ENCODE peak calls at places on chromosomes 7 and 10, in eight cellular contexts. U is neural progenitor cell, K is lower lobe of right lung, S is cardiac muscle cell, H is neuronal stem cell, M is uterus, E is heart right ventricle, T is RWPE2. F is an unnamed sample. For H3K4me1 and H3K27me3, the result is how much of the 10 kb centered on the place peaks cover.

GRCh38 chr7:4879401-4880081 is 4.0 kb downstream of the RADIL start:
- DNase-seq in U (no peak), S (no peak), K (no peak), E (no peak), M (no peak), H (no peak), T (peak), F (no peak)

GRCh38 chr10:103915794-103916193 is 2.2 kb downstream of the STN1 start:
- DNase-seq in U (no peak), M (peak), E (no peak), T (no peak), K (no peak), H (no peak), S (peak), F (peak)

GRCh38 chr10:119620771-119621384 is 24.1 kb upstream of the TIAL1 start:
- DNase-seq in H (no peak), T (no peak), S (peak), M (no peak), K (no peak), E (no peak), U (no peak), F (no peak)

GRCh38 chr7:20219446-20220292 is 2.5 kb upstream of the MACC1 start:
- DNase-seq in E (peak), S (peak), H (no peak), U (no peak), T (no peak), M (peak), K (peak), F (peak)

GRCh38 chr7:129465080-129465479 is 30.8 kb downstream of the STRIP2 start:
- DNase-seq in E (no peak), T (no peak), K (no peak), M (no peak), S (no peak), U (no peak), H (no peak), F (no peak)

GRCh38 chr10:21528452-21529235 is 3.2 kb upstream of the SKIDA1 start:
- DNase-seq in U (peak), S (no peak), M (no peak), H (no peak), T (no peak), E (no peak), K (no peak), F (no peak)

GRCh38 chr10:89114846-89115625 is 92.1 kb downstream of the CH25H start:
- DNase-seq in K (no peak), M (no peak), U (no peak), H (no peak), E (no peak), T (no peak), S (peak), F (no peak)

GRCh38 chr7:66110861-66111260 is 3.8 kb upstream of the CRCP start:
- DNase-seq in U (no peak), S (peak), E (no peak), K (no peak), T (peak), M (no peak), H (no peak), F (no peak)

GRCh38 chr10:23512355-23513058 is 73.6 kb downstream of the OTUD1 start:
- DNase-seq in S (peak), U (no peak), E (no peak), T (no peak), M (no peak), H (no peak), K (no peak), F (no peak)

GRCh38 chr10:29998142-29998808 is 61.1 kb downstream of the JCAD start:
- DNase-seq in U (peak), S (peak), T (no peak), M (peak), K (peak), H (peak), E (peak), F (peak)

GRCh38 chr7:107312418-107312817 is 143.6 kb downstream of the HBP1 start:
- DNase-seq in E (no peak), K (no peak), M (no peak), H (no peak), S (no peak), T (no peak), U (no peak), F (no peak)

GRCh38 chr10:33661580-33662269 is 327.3 kb upstream of the NRP1 start:
- DNase-seq in U (no peak), T (peak), H (no peak), K (peak), E (peak), M (peak), S (peak), F (peak)

GRCh38 chr7:64886956-64887545 is 16.0 kb upstream of the ZNF273 start:
- DNase-seq in H (no peak), E (no peak), T (no peak), M (no peak), S (no peak), K (no peak), U (no peak), F (peak)

GRCh38 chr10:128191847-128192246 is 65.6 kb upstream of the MKI67 start:
- DNase-seq in M (no peak), T (no peak), H (no peak), U (no peak), K (no peak), E (no peak), S (no peak), F (no peak)

GRCh38 chr10:103529539-103529938 is 36.0 kb downstream of the NEURL1 start:
- DNase-seq in U (no peak), H (no peak), T (no peak), K (no peak), E (no peak), M (no peak), S (no peak), F (no peak)

GRCh38 chr7:96045919-96046318 is 273.6 kb downstream of the DYNC1I1 start:
- DNase-seq in T (no peak), H (no peak), E (no peak), S (no peak), M (no peak), U (no peak), K (no peak), F (no peak)

GRCh38 chr7:73652541-73652949 is 15.1 kb upstream of the VPS37D start:
- DNase-seq in T (no peak), K (no peak), E (no peak), S (no peak), U (no peak), M (no peak), H (no peak), F (peak)

GRCh38 chr10:70331486-70332268 is 47.9 kb upstream of the NPFFR1 start:
- DNase-seq in U (no peak), M (no peak), H (no peak), S (peak), K (no peak), E (peak), T (peak), F (peak)

GRCh38 chr7:30598121-30598876 is 3.6 kb downstream of the GARS1 start:
- DNase-seq in K (no peak), E (no peak), T (no peak), M (no peak), U (no peak), S (peak), H (no peak), F (no peak)

GRCh38 chr7:97019710-97020109 is 4.9 kb downstream of the DLX5 start:
- DNase-seq in T (no peak), U (no peak), M (no peak), E (no peak), S (no peak), H (peak), K (no peak), F (no peak)

GRCh38 chr7:23018747-23019146 is 4.8 kb upstream of the HYCC1 start:
- DNase-seq in E (no peak), K (no peak), U (peak), S (peak), M (no peak), T (no peak), H (peak), F (no peak)

GRCh38 chr10:101453791-101454718 is 100.1 kb downstream of the BTRC start:
- DNase-seq in S (peak), H (no peak), U (no peak), E (no peak), M (no peak), T (no peak), K (no peak), F (no peak)

GRCh38 chr7:79340212-79340611 is 113.3 kb downstream of the MAGI2 start:
- DNase-seq in U (no peak), M (no peak), E (no peak), S (no peak), T (no peak), H (no peak), K (no peak), F (no peak)

DNA sequence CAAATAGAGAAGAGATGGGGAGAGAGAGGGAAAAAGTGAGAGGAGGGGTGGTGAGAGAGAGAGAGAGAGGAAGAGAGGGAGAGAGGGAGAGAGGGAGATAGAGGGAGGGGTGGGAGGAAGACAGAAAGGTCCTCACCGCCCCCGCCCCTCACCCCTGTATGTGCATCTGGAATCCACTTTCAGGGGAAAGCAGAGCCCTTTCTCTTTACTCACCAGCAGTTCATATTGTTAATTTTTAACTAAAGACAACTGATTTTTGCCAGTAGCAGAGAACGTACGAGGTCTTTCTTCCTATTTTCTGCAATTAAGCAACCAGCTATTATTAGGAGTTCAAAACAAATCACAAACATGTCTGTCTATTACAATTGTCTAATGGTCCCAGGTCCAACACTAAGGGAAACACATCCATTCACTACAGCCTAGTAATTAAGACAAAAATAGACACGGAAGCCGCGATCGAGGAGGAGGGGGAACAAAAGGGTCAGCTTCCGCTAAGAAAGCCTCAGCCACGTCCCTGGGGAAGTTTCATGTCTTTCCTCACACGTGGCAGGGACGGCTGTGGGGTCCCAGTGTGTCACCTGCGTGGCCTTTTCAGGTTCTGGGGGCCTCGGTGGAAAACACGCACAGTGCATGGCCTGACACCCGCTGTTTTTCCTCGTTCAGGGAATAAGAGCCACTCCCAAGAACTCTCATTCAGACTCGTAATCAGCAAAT is 572.1 kb downstream of the PTPRN2 start:
- DNase-seq in E (peak), K (no peak), M (no peak), S (no peak), U (no peak), H (no peak), T (no peak), F (peak)
- H3K4me1 ChIP-seq in E (under half), K (under half), M (under half), S (under half), U (under half), H (under half), T (under half), F (under half)

DNA sequence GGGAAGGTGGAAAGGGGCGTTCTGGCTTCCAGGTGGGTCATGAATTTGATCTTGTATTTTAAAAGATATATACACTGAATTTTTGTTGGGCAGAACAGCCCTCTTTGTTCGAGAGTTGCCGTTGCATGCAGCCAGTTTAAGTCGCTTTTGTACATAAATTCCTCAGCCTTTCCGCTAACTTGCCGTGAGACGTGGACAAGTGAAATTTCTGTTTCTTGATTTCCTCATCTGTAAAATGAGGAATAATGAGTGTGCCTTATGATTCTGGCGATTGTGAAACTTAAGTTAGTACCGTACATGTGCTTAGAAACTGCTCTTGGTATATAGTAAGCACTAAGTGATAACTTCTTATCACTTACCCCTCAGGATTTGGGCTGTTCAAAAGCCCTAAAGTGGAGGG is 1.3 kb downstream of the CCNJ start:
- DNase-seq in U (peak), K (no peak), M (no peak), E (no peak), S (peak), T (no peak), H (no peak), F (no peak)
- H3K27ac ChIP-seq in U (no peak), K (peak), M (peak), E (no peak), S (peak), T (peak), H (no peak), F (peak)

DNA sequence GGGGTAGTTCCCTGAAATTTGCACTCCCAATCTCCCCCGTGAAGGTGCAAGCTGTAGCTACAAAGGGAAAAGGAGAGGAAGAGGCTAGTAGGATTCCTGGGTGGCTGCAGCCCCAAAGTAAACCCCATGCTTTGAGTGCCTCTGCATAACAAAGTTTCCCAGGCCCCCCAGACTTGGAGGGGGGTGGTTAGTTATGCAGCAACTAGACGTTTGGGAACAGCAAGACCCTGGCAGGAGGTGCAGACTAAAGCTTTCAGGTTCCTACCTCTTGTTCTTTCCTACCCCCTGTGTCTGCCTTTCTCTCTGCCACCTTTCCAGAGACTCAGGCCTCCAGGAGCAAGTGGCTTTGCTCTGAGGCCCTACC is 14.7 kb upstream of the HOXA13 start:
- DNase-seq in S (no peak), T (no peak), M (no peak), K (no peak), U (no peak), H (no peak), E (no peak), F (no peak)
- H3K27me3 ChIP-seq in S (half or more), T (under half), M (under half), K (half or more), U (half or more), H (half or more), E (half or more), F (under half)

DNA sequence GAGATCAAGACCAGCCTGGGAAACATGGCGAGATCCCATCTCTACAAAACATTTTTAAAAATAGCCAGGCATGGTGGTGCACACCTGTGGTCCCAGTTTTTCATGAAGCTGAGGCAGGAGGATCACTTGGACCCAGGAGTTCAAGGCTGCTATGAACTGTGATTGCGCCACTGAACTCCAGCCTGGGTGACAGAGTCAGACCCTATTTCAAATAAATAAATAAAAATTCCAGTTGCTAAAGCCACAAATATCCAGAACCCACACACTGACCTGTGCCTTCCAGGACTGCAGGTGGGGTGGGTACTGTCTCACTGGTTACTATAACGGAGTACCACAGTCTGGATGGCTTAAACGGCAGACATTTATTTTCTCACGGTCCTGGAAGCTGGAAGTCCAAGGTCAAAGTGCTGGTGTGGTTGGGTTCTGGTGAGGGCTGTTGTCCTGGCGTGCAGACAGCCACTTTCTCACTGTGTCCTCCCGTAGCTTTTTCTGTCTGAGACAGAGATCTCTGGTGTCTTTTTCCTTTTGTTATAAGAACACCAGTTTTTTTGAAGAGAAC is 38.8 kb downstream of the ASB13 start:
- DNase-seq in K (no peak), H (no peak), U (no peak), T (no peak), M (no peak), S (no peak), E (no peak), F (no peak)
- H3K4me1 ChIP-seq in K (under half), H (under half), U (under half), T (under half), M (under half), S (under half), E (under half), F (under half)

GRCh38 chr10:99551616-99552015 is 18.9 kb downstream of the NKX2-3 start:
- DNase-seq in M (no peak), K (no peak), H (no peak), U (no peak), T (no peak), E (no peak), S (no peak), F (no peak)
- H3K27ac ChIP-seq in M (no peak), K (no peak), H (no peak), U (no peak), T (no peak), E (no peak), S (peak), F (peak)

DNA sequence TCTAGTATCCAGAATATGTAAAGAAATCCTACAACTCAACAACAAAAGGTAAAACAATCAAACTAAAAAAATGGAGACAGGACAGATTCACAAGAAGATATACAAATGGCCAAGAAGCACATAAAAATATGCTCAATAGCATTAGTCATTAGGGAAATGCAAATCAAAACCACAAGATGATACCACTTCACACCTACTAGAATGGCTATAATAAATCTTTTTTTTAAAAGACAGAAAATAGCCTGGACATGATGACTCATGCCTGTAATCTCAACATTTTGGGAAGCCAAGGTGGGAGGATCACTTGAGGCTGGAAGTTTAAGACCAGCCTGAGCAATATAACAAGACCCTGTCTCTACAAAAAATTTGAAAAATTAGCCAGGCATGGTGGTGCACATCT is 27.9 kb upstream of the CHCHD3 start:
- DNase-seq in S (peak), U (no peak), E (no peak), H (no peak), T (no peak), K (no peak), M (no peak), F (no peak)
- H3K27me3 ChIP-seq in S (under half), U (under half), E (under half), H (under half), T (under half), K (under half), M (under half), F (under half)

GRCh38 chr10:11197854-11198253 is 180.2 kb downstream of the CELF2 start:
- DNase-seq in H (no peak), U (no peak), K (no peak), T (no peak), S (no peak), E (no peak), M (no peak), F (no peak)

GRCh38 chr10:11191673-11192072 is 174.0 kb downstream of the CELF2 start:
- DNase-seq in M (no peak), H (no peak), U (no peak), S (no peak), E (no peak), K (no peak), T (no peak), F (no peak)

GRCh38 chr10:11192304-11193018 is 174.8 kb downstream of the CELF2 start:
- DNase-seq in U (no peak), S (no peak), M (no peak), K (peak), H (no peak), E (peak), T (no peak), F (no peak)

GRCh38 chr10:11197266-11197712 is 179.6 kb downstream of the CELF2 start:
- DNase-seq in S (peak), E (peak), H (no peak), U (peak), K (peak), M (no peak), T (no peak), F (peak)

DNA sequence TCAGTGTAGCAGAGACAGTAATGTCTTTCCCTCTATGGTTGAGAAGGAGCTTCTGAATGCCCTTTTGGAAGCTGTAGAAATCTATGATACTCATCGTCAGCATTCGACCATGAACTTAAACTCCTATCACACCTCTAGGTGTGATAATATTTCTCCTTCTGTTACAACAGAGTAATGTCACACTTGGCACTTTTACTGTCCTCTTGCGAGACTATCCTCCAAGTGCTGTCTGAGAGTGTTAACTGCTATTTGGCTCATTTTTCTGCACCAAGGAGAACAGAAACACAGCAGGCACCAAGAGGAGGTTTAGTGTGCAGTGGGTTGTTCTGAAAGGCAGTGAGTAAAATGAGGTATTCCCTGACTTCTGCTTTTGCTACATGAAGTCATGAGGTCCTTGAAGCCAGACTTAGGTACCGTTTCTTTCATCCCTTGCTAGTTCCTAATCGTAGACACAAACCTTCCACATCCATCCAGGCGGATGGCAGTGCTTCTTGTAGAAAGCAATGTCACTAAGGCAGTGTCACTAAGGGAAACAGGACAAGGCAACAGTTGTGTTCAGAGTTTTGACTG is 177.4 kb downstream of the CELF2 start:
- DNase-seq in S (no peak), K (no peak), U (no peak), T (no peak), H (no peak), E (no peak), M (no peak), F (no peak)
- H3K4me1 ChIP-seq in S (under half), K (half or more), U (under half), T (under half), H (under half), E (half or more), M (under half), F (under half)

GRCh38 chr7:93910076-93910994 is 4.0 kb downstream of the GNGT1 start:
- DNase-seq in S (peak), U (no peak), T (no peak), M (peak), H (no peak), E (peak), K (no peak), F (no peak)
- H3K27ac ChIP-seq in S (no peak), U (no peak), T (no peak), M (peak), H (no peak), E (no peak), K (no peak), F (no peak)

GRCh38 chr10:85581357-85581756 is 785.2 kb downstream of the GRID1 start:
- DNase-seq in H (no peak), T (no peak), U (no peak), K (no peak), E (no peak), M (no peak), S (no peak), F (no peak)

GRCh38 chr10:85575441-85575840 is 791.2 kb downstream of the GRID1 start:
- DNase-seq in M (no peak), S (no peak), H (no peak), K (no peak), U (peak), T (no peak), E (no peak), F (no peak)

GRCh38 chr10:85580585-85580984 is 786.0 kb downstream of the GRID1 start:
- DNase-seq in T (no peak), M (no peak), U (no peak), K (no peak), E (no peak), S (no peak), H (no peak), F (no peak)
- H3K27me3 ChIP-seq in T (under half), M (under half), U (under half), K (under half), E (under half), S (under half), H (under half), F (under half)

F was measured in Peyer's patch.